ENCODE peak calls at places on chromosomes 13 and 19, in seven cellular contexts. K is H1, E is SK-N-SH, C is K562, T is NT2/D1, Q is HCT116, W is HepG2. O is an unnamed sample.

GRCh38 chr19:12783849-12784393 is 7.4 kb upstream of the JUNB start:
- DNase-seq in Q (no peak), C (peak), E (no peak), K (no peak), T (no peak), W (peak), O (no peak)

GRCh38 chr13:27981006-27981708 is 7.3 kb downstream of the URAD start:
- DNase-seq in Q (no peak), W (no peak), C (no peak), K (no peak), T (no peak), E (no peak), O (no peak)

GRCh38 chr13:77040076-77040475 is 13.1 kb upstream of the FBXL3 start:
- DNase-seq in Q (no peak), W (no peak), K (no peak), T (no peak), C (no peak), E (no peak), O (no peak)

GRCh38 chr13:23579072-23579885 is 9.1 kb downstream of the TNFRSF19 start:
- DNase-seq in K (peak), Q (peak), T (peak), E (peak), C (peak), W (peak), O (no peak)

GRCh38 chr19:12137541-12137940 is 2.6 kb downstream of the ZNF20 start:
- DNase-seq in E (no peak), K (no peak), W (peak), T (no peak), C (peak), Q (no peak), O (no peak)

GRCh38 chr13:99636728-99637353 is 135.6 kb downstream of the TM9SF2 start:
- DNase-seq in C (no peak), T (no peak), Q (no peak), E (no peak), W (no peak), K (no peak), O (no peak)

GRCh38 chr19:46392252-46392801 is 21.0 kb downstream of the CCDC8 start:
- DNase-seq in K (no peak), T (no peak), W (no peak), C (no peak), Q (no peak), E (no peak), O (no peak)

GRCh38 chr19:10344780-10345179 is 5.4 kb upstream of the ICAM3 start:
- DNase-seq in C (no peak), K (no peak), E (no peak), Q (no peak), W (no peak), T (no peak), O (no peak)

GRCh38 chr13:42039457-42039945 is 8.9 kb upstream of the DGKH start:
- DNase-seq in W (no peak), Q (peak), E (peak), C (peak), T (no peak), K (no peak), O (peak)

GRCh38 chr19:48654299-48655059 is 8.5 kb upstream of the CA11 start:
- DNase-seq in W (no peak), E (peak), Q (no peak), K (no peak), C (no peak), T (no peak), O (no peak)

GRCh38 chr13:48500652-48501197 is 32.2 kb downstream of the RCBTB2 start:
- DNase-seq in K (no peak), W (peak), T (no peak), Q (no peak), C (no peak), E (no peak), O (no peak)

GRCh38 chr19:48713041-48713863 is 6.3 kb downstream of the MAMSTR start:
- DNase-seq in Q (no peak), E (peak), T (no peak), K (no peak), C (peak), W (no peak), O (no peak)

GRCh38 chr19:38122402-38123093 is 101.5 kb downstream of the DPF1 start:
- DNase-seq in Q (no peak), E (no peak), W (no peak), C (peak), K (no peak), T (no peak), O (no peak)

GRCh38 chr19:16076154-16076957 is at the start of gene TPM4:
- DNase-seq in C (peak), E (peak), W (peak), T (peak), K (peak), Q (peak), O (peak)

GRCh38 chr19:9674669-9675357 is at the start of gene ZNF562:
- DNase-seq in W (peak), K (peak), C (peak), T (peak), Q (peak), E (peak), O (peak)

GRCh38 chr13:99312493-99312883 is 5.3 kb upstream of the GPR183 start:
- DNase-seq in W (no peak), K (no peak), C (no peak), T (no peak), E (peak), Q (no peak), O (no peak)

GRCh38 chr13:44300895-44301638 is 72.6 kb upstream of the SERP2 start:
- DNase-seq in T (no peak), K (no peak), Q (peak), C (no peak), E (no peak), W (no peak), O (peak)

GRCh38 chr19:42113641-42114348 is 18.5 kb downstream of the POU2F2 start:
- DNase-seq in E (no peak), K (peak), T (peak), W (peak), C (no peak), Q (peak), O (peak)
- TF ChIP-seq YY1 in E (no peak), K (no peak), T (no peak), W (no peak), C (no peak), Q (no peak), O (peak)

GRCh38 chr19:7840629-7841028 is 10.6 kb downstream of the EVI5L start:
- DNase-seq in T (no peak), C (no peak), W (no peak), K (no peak), E (no peak), Q (no peak), O (no peak)
- TF ChIP-seq YY1 in T (no peak), C (no peak), W (no peak), K (no peak), E (no peak), Q (no peak), O (no peak)

GRCh38 chr19:8052464-8052859 is at the start of gene CCL25:
- DNase-seq in Q (no peak), T (no peak), K (no peak), E (no peak), W (no peak), C (no peak), O (no peak)

GRCh38 chr19:8046569-8047165 is 5.9 kb upstream of the CCL25 start:
- DNase-seq in Q (no peak), T (no peak), E (no peak), W (no peak), K (no peak), C (no peak), O (no peak)

GRCh38 chr19:8045872-8046568 is 6.5 kb upstream of the CCL25 start:
- DNase-seq in E (no peak), W (no peak), Q (no peak), T (no peak), C (no peak), K (no peak), O (no peak)

GRCh38 chr19:8054169-8054568 is 1.6 kb downstream of the CCL25 start:
- DNase-seq in C (no peak), T (no peak), E (no peak), K (no peak), Q (no peak), W (no peak), O (no peak)

GRCh38 chr19:8050274-8051096 is 2.1 kb upstream of the CCL25 start:
- DNase-seq in E (peak), T (peak), Q (peak), K (peak), W (peak), C (peak), O (peak)
- TF ChIP-seq YY1 in E (no peak), T (no peak), Q (no peak), K (no peak), W (no peak), C (peak), O (no peak)

GRCh38 chr19:2970201-2970838 is 7.0 kb upstream of the TLE6 start:
- DNase-seq in Q (no peak), C (no peak), E (no peak), K (no peak), T (no peak), W (no peak), O (no peak)
- TF ChIP-seq YY1 in Q (no peak), C (no peak), E (no peak), K (no peak), T (no peak), W (no peak), O (no peak)

DNA sequence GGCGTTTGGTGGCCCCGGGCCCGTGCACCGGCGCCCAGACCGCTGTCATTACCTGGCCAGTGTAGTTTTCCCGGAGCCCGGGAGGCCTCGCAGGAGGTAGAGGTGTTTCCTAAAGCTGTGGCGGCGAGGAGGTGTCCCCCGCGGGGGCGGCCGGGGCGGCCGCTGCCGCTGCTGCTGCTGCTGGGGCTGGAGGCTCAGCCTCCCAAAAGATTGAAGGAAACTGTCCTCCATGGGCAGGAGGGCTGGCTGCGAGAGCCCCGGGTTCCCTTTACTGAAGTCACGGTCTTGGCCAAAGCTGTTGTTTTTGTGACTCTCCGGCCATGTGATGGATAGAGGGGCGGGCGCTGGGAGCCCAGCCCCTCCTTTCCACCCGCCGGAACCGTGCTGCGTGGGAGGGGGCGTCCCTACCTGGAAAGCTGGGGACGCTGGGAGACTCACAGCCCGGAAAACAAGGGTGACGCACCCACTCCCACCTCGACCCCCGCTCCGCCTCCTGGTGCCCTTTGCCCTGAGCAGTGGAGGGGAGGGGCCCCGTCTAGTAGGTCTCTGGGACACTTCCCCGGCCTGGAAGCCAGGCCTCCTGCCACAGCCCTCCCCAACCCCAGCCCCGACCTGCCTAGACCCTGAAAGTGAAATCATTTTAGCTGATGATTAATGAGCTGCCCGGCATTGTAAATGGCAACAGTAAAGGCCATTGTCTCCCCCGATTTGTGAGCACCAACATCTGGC is at the start of gene N4BP2L1:
- DNase-seq in K (no peak), W (peak), C (no peak), Q (no peak), T (no peak), E (peak), O (peak)
- TF ChIP-seq YY1 in K (no peak), W (no peak), C (no peak), Q (no peak), T (no peak), E (no peak), O (peak)

GRCh38 chr13:111474136-111475002 is 153.9 kb downstream of the TEX29 start:
- DNase-seq in C (peak), Q (peak), T (peak), K (peak), E (peak), W (peak), O (no peak)
- TF ChIP-seq YY1 in C (no peak), Q (no peak), T (no peak), K (no peak), E (no peak), W (no peak), O (no peak)

DNA sequence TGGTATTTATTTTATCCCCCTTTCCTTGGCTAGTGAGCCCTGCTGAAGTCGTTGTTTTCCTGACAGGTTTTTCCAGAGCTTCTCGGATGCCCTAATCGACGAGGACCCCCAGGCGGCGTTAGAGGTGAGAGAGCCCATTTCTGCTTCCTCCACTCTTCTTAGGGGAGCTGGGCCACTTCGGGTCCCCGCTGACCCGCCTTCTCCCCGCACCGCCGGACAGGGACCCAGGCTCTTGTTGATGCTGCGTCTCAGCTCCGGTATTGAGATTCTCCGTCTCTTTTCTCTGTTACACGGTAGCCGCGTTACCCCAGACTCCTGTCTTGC is 306 bp downstream of the SUGT1 start:
- DNase-seq in E (peak), T (no peak), Q (no peak), W (no peak), K (no peak), C (peak), O (no peak)
- TF ChIP-seq YY1 in E (no peak), T (no peak), Q (no peak), W (no peak), K (no peak), C (no peak), O (no peak)

GRCh38 chr19:55304279-55304978 is 20.6 kb downstream of the BRSK1 start:
- DNase-seq in K (no peak), W (peak), Q (no peak), T (peak), C (peak), E (peak), O (no peak)
- TF ChIP-seq YY1 in K (no peak), W (no peak), Q (no peak), T (no peak), C (no peak), E (no peak), O (peak)

GRCh38 chr13:51803018-51803417 is 945 bp downstream of the DHRS12 start:
- DNase-seq in W (no peak), K (no peak), Q (no peak), C (no peak), E (peak), T (no peak), O (no peak)

GRCh38 chr13:51804295-51805172 is 571 bp upstream of the DHRS12 start:
- DNase-seq in C (no peak), Q (no peak), K (no peak), T (no peak), W (no peak), E (peak), O (no peak)

GRCh38 chr13:51802601-51803000 is 1.4 kb downstream of the DHRS12 start:
- DNase-seq in W (no peak), E (no peak), T (no peak), K (no peak), C (no peak), Q (no peak), O (no peak)

GRCh38 chr13:51805313-51805712 is 1.4 kb upstream of the DHRS12 start:
- DNase-seq in E (no peak), W (no peak), Q (no peak), K (no peak), C (no peak), T (no peak), O (no peak)

GRCh38 chr13:51803422-51804294 is at the start of gene DHRS12:
- DNase-seq in T (peak), K (no peak), W (peak), E (peak), C (peak), Q (peak), O (peak)
- TF ChIP-seq YY1 in T (no peak), K (no peak), W (no peak), E (no peak), C (no peak), Q (peak), O (peak)

O was measured in GM12878.